ENCODE peak calls at places on chromosome 12, in five cellular contexts. One of them, this sample, is unnamed.

GRCh38 chr12:53344487-53344823 is 8.3 kb upstream of the SP7 start:
- DNase-seq in A549: no peak
- DNase-seq in ovary: no peak
- DNase-seq in sigmoid colon: peak
- DNase-seq in stomach: no peak
- DNase-seq in this sample: no peak

GRCh38 chr12:68871899-68872298 is 61.1 kb downstream of the CPM start:
- DNase-seq in A549: no peak
- DNase-seq in ovary: no peak
- DNase-seq in stomach: no peak
- DNase-seq in sigmoid colon: no peak
- DNase-seq in this sample: no peak

GRCh38 chr12:46101121-46101869 is 110.9 kb upstream of the SCAF11 start:
- DNase-seq in sigmoid colon: no peak
- DNase-seq in ovary: no peak
- DNase-seq in A549: peak
- DNase-seq in stomach: no peak
- DNase-seq in this sample: no peak

GRCh38 chr12:252634-253033 is 10.0 kb downstream of the SLC6A13 start:
- DNase-seq in A549: no peak
- DNase-seq in sigmoid colon: no peak
- DNase-seq in ovary: no peak
- DNase-seq in stomach: no peak
- DNase-seq in this sample: no peak

GRCh38 chr12:14868916-14869315 is 16.7 kb downstream of the MGP start:
- DNase-seq in A549: no peak
- DNase-seq in stomach: no peak
- DNase-seq in ovary: no peak
- DNase-seq in sigmoid colon: no peak
- DNase-seq in this sample: no peak

GRCh38 chr12:94938583-94938982 is 64.9 kb downstream of the NDUFA12 start:
- DNase-seq in sigmoid colon: no peak
- DNase-seq in stomach: no peak
- DNase-seq in ovary: no peak
- DNase-seq in A549: no peak
- DNase-seq in this sample: no peak

GRCh38 chr12:27345376-27345775 is 12.7 kb downstream of the BMAL2 start:
- DNase-seq in ovary: no peak
- DNase-seq in stomach: no peak
- DNase-seq in sigmoid colon: no peak
- DNase-seq in A549: no peak
- DNase-seq in this sample: no peak

GRCh38 chr12:1351926-1352325 is 242.5 kb downstream of the FBXL14 start:
- DNase-seq in A549: no peak
- DNase-seq in ovary: no peak
- DNase-seq in stomach: no peak
- DNase-seq in sigmoid colon: no peak
- DNase-seq in this sample: no peak

GRCh38 chr12:18595406-18595805 is 142.4 kb downstream of the PLCZ1 start:
- DNase-seq in sigmoid colon: no peak
- DNase-seq in ovary: no peak
- DNase-seq in stomach: no peak
- DNase-seq in A549: no peak
- DNase-seq in this sample: no peak

GRCh38 chr12:30822385-30823139 is 67.8 kb upstream of the CAPRIN2 start:
- DNase-seq in A549: peak
- DNase-seq in stomach: peak
- DNase-seq in ovary: peak
- DNase-seq in sigmoid colon: peak
- DNase-seq in this sample: peak

GRCh38 chr12:32964981-32965585 is 68.5 kb upstream of the PKP2 start:
- DNase-seq in sigmoid colon: no peak
- DNase-seq in A549: no peak
- DNase-seq in ovary: no peak
- DNase-seq in stomach: no peak
- DNase-seq in this sample: no peak

GRCh38 chr12:53867216-53868012 is 71.2 kb upstream of the HOXC13 start:
- DNase-seq in sigmoid colon: no peak
- DNase-seq in ovary: no peak
- DNase-seq in stomach: no peak
- DNase-seq in A549: peak
- DNase-seq in this sample: no peak

GRCh38 chr12:219891-220352 is 6.0 kb upstream of the SLC6A12 start:
- DNase-seq in A549: peak
- DNase-seq in stomach: peak
- DNase-seq in ovary: peak
- DNase-seq in sigmoid colon: no peak
- DNase-seq in this sample: no peak

GRCh38 chr12:119157528-119157927 is 21.2 kb upstream of the HSPB8 start:
- DNase-seq in ovary: no peak
- DNase-seq in sigmoid colon: no peak
- DNase-seq in A549: no peak
- DNase-seq in stomach: no peak
- DNase-seq in this sample: no peak

DNA sequence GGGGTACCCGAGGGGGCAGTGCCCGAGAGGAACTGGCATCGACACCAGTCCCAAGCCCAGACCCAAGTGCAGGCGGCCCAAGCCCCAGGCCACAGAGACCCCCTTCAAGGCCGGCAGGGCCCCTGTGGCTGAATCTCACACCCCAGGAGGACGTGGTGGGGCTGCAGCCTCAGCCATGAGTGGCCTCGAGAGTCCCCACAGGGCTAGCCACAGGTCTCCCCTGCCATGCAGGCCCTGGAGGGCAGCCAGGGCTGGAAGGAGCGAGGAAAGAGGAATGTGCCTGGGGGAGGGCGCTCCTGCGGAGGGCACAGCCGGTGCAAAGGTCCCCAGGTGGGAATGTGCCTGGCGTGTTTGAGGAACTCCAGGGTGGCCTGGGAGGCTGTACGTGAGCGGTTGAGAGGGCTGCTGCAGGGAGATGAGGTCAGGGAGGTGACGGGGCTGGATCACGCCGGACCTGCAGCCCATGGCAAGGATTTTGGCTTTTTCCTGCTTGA is 86.1 kb downstream of the NCOR2 start:
- DNase-seq in A549: no peak
- DNase-seq in sigmoid colon: no peak
- DNase-seq in stomach: no peak
- DNase-seq in ovary: no peak
- DNase-seq in this sample: peak
- TF ChIP-seq EP300 in A549: no peak
- TF ChIP-seq EP300 in sigmoid colon: no peak
- TF ChIP-seq EP300 in stomach: no peak
- TF ChIP-seq EP300 in ovary: no peak
- TF ChIP-seq EP300 in this sample: no peak

DNA sequence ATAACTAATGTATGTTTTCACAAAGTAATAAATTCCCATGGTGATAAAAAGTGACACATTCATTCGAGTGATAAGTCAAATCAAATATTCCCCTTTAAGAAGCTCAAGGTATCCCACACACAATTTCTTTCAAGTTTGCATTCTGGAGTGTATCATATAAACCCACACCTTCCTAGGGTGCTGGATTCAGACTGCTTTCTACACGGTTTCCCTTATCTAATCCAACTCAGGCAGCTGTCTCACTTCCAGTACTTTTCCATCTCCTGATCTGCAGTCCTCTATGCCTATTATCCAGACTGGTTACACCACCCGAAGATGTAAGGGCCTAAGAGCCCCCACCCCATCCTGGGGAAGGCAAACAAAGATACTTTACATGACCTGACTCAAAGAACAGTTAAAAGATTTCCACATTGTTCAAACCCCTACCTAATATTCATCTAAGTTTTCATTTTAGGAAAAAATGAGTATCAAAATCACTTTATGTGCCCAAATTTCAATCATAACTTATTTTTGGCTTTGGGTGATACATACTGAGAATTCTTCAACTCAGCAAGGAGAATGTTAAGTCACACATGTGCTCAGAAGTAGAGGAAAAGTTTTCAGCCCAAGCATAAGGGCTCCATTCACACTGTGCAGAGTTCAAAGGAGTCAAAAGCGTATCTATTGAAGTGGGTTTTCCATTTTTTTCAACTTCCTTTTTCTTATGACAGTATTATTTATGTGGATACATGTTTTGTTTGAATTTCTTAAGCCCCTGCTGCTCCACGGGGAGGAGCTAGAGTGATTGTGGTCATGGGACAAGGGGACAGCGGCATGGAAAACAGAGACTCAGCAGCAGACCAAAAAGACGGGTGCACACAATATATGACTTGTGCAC is 41.8 kb downstream of the CORO1C start:
- DNase-seq in ovary: no peak
- DNase-seq in A549: no peak
- DNase-seq in stomach: no peak
- DNase-seq in sigmoid colon: peak
- DNase-seq in this sample: no peak
- TF ChIP-seq CTCF in ovary: no peak
- TF ChIP-seq CTCF in A549: no peak
- TF ChIP-seq CTCF in stomach: no peak
- TF ChIP-seq CTCF in sigmoid colon: no peak
- TF ChIP-seq CTCF in this sample: no peak

DNA sequence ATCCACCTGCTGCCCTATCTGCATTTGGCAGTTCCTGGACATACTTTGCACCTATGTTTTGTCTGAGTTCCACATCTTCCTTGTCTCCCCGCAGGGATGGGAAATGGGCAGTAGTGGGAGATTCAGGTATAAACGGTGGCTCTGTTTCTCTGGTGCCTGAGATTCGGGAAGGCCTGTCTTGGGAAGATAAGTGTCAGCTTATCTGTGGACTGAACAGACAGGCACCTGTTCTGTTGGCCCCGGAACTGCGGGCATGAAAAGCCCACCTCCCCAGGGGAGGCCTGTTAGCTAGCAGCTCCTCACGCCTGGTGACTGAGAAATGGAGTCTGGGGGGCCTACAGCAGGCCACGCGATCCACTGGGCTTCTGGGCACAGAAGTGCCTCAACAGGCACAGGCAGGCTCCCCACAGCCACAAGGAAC is 5.8 kb downstream of the PHB2 start:
- DNase-seq in ovary: no peak
- DNase-seq in A549: no peak
- DNase-seq in stomach: no peak
- DNase-seq in sigmoid colon: peak
- DNase-seq in this sample: peak
- TF ChIP-seq EP300 in ovary: no peak
- TF ChIP-seq EP300 in A549: no peak
- TF ChIP-seq EP300 in stomach: no peak
- TF ChIP-seq EP300 in sigmoid colon: no peak
- TF ChIP-seq EP300 in this sample: no peak

GRCh38 chr12:47785887-47786661 is 13.0 kb downstream of the SLC48A1 start:
- DNase-seq in stomach: no peak
- DNase-seq in ovary: no peak
- DNase-seq in sigmoid colon: no peak
- DNase-seq in A549: no peak
- DNase-seq in this sample: peak
- TF ChIP-seq CTCF in stomach: no peak
- TF ChIP-seq CTCF in ovary: no peak
- TF ChIP-seq CTCF in sigmoid colon: no peak
- TF ChIP-seq CTCF in A549: no peak
- TF ChIP-seq CTCF in this sample: no peak

GRCh38 chr12:93536766-93537515 is 35.5 kb upstream of the SOCS2 start:
- DNase-seq in sigmoid colon: no peak
- DNase-seq in A549: no peak
- DNase-seq in ovary: no peak
- DNase-seq in stomach: no peak
- DNase-seq in this sample: no peak

GRCh38 chr12:93541578-93542217 is 30.8 kb upstream of the SOCS2 start:
- DNase-seq in stomach: no peak
- DNase-seq in sigmoid colon: no peak
- DNase-seq in A549: no peak
- DNase-seq in ovary: no peak
- DNase-seq in this sample: no peak

GRCh38 chr12:93537769-93538168 is 34.7 kb upstream of the SOCS2 start:
- DNase-seq in A549: no peak
- DNase-seq in sigmoid colon: no peak
- DNase-seq in stomach: no peak
- DNase-seq in ovary: no peak
- DNase-seq in this sample: no peak

GRCh38 chr12:93539821-93540220 is 32.7 kb upstream of the SOCS2 start:
- DNase-seq in A549: no peak
- DNase-seq in sigmoid colon: no peak
- DNase-seq in stomach: no peak
- DNase-seq in ovary: no peak
- DNase-seq in this sample: no peak

GRCh38 chr12:93540506-93540905 is 32.0 kb upstream of the SOCS2 start:
- DNase-seq in A549: no peak
- DNase-seq in ovary: no peak
- DNase-seq in sigmoid colon: no peak
- DNase-seq in stomach: no peak
- DNase-seq in this sample: no peak
- TF ChIP-seq EP300 in A549: no peak
- TF ChIP-seq EP300 in ovary: no peak
- TF ChIP-seq EP300 in sigmoid colon: no peak
- TF ChIP-seq EP300 in stomach: no peak
- TF ChIP-seq EP300 in this sample: no peak

DNA sequence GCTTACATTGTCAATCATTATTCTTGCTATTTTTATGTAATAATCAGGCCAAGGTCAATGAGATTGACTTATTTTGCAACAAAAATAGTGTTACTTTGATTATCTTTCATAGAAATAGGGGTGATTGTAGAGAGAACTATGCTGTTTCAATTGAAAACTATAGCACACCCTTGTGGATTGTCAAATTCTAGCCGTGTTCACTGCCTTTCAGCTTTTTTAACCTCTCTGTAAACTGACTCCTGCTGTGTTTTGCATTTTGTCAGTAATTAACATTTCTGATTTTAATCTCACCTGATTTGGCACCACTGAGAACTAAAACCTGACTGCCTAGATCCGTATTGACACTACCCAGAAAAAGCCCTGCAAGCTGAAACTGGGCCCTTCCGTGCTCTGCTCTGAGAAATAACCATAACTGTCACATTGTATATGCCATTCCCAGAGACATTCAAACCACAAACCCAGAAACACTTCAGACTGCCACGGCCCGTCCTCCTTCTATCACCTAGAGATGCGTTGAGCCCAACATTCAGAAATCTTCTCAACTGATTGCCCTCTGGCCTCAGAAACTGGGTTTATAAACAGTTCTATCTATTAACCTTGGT is 26.6 kb upstream of the ETV6 start:
- DNase-seq in stomach: no peak
- DNase-seq in A549: no peak
- DNase-seq in ovary: no peak
- DNase-seq in sigmoid colon: no peak
- DNase-seq in this sample: no peak
- TF ChIP-seq CTCF in stomach: no peak
- TF ChIP-seq CTCF in A549: no peak
- TF ChIP-seq CTCF in ovary: no peak
- TF ChIP-seq CTCF in sigmoid colon: no peak
- TF ChIP-seq CTCF in this sample: no peak

GRCh38 chr12:6312529-6313325 is 2.2 kb downstream of the PLEKHG6 start:
- DNase-seq in stomach: peak
- DNase-seq in A549: no peak
- DNase-seq in ovary: no peak
- DNase-seq in sigmoid colon: peak
- DNase-seq in this sample: no peak
- TF ChIP-seq EP300 in stomach: no peak
- TF ChIP-seq EP300 in A549: no peak
- TF ChIP-seq EP300 in ovary: no peak
- TF ChIP-seq EP300 in sigmoid colon: no peak
- TF ChIP-seq EP300 in this sample: no peak

GRCh38 chr12:92943482-92944250 is 14.6 kb upstream of the EEA1 start:
- DNase-seq in sigmoid colon: no peak
- DNase-seq in A549: no peak
- DNase-seq in stomach: no peak
- DNase-seq in ovary: no peak
- DNase-seq in this sample: no peak
- TF ChIP-seq CTCF in sigmoid colon: no peak
- TF ChIP-seq CTCF in A549: peak
- TF ChIP-seq CTCF in stomach: no peak
- TF ChIP-seq CTCF in ovary: no peak
- TF ChIP-seq CTCF in this sample: no peak

This sample was measured in suprapubic skin.